ENCODE peak calls at places on chromosomes 6 and 20, in eight cellular contexts. O is CD8-positive, alpha-beta T cell; Y is upper lobe of right lung; N is CD8-positive, alpha-beta memory T cell; M is HepG2; L is psoas muscle; H is OCI-LY7; X is GM23248. T is an unnamed sample. For H3K36me3, the result is how much of the 10 kb centered on the place peaks cover.

GRCh38 chr6:22447862-22448261 is 121.5 kb upstream of the HDGFL1 start:
- DNase-seq in O (no peak), Y (no peak), N (no peak), M (no peak), L (no peak), H (no peak), X (no peak), T (no peak)

GRCh38 chr20:23663180-23663579 is 25.4 kb upstream of the CST3 start:
- DNase-seq in O (no peak), Y (no peak), N (no peak), M (no peak), L (no peak), H (no peak), X (no peak), T (no peak)

GRCh38 chr6:88584581-88584980 is 378.8 kb downstream of the RNGTT start:
- DNase-seq in O (no peak), Y (no peak), N (no peak), M (no peak), L (no peak), H (no peak), X (no peak), T (no peak)

GRCh38 chr6:138592698-138593097 is 93.4 kb upstream of the NHSL1 start:
- DNase-seq in O (no peak), Y (no peak), N (no peak), M (no peak), L (no peak), H (peak), X (no peak), T (no peak)

GRCh38 chr6:166419268-166419667 is 36.5 kb upstream of the MPC1 start:
- DNase-seq in O (peak), Y (peak), N (peak), M (no peak), L (no peak), H (peak), X (no peak), T (no peak)

GRCh38 chr6:170575250-170575649 is 9.2 kb downstream of the PDCD2 start:
- DNase-seq in O (no peak), Y (no peak), N (no peak), M (peak), L (no peak), H (no peak), X (peak), T (no peak)

GRCh38 chr6:85678000-85678601 is 35.4 kb upstream of the SYNCRIP start:
- DNase-seq in O (no peak), Y (no peak), N (no peak), M (no peak), L (no peak), H (no peak), X (peak), T (peak)

GRCh38 chr20:48740714-48741113 is 87.1 kb downstream of the PREX1 start:
- DNase-seq in O (no peak), Y (no peak), N (no peak), M (no peak), L (no peak), H (peak), X (no peak), T (no peak)

GRCh38 chr6:140636237-140636636 is 1261.8 kb upstream of the CITED2 start:
- DNase-seq in O (no peak), Y (no peak), N (no peak), M (no peak), L (no peak), H (no peak), X (no peak), T (no peak)

GRCh38 chr20:49901588-49901987 is 13.7 kb downstream of the SPATA2 start:
- DNase-seq in O (no peak), Y (no peak), N (no peak), M (no peak), L (no peak), H (no peak), X (no peak), T (no peak)
- H3K36me3 ChIP-seq in O (under half), Y (under half), N (under half), M (under half), L (under half), H (under half), X (under half), T (under half)

GRCh38 chr6:17780071-17780470 is 73.3 kb upstream of the NUP153 start:
- DNase-seq in O (no peak), Y (no peak), N (no peak), M (no peak), L (no peak), H (no peak), X (no peak), T (no peak)
- H3K36me3 ChIP-seq in O (under half), Y (half or more), N (under half), M (under half), L (half or more), H (under half), X (half or more), T (half or more)

GRCh38 chr20:63596423-63596822 is 22.4 kb upstream of the HELZ2 start:
- DNase-seq in O (no peak), Y (no peak), N (no peak), M (no peak), L (no peak), H (no peak), X (no peak), T (no peak)
- H3K36me3 ChIP-seq in O (under half), Y (half or more), N (under half), M (under half), L (half or more), H (under half), X (under half), T (under half)

DNA sequence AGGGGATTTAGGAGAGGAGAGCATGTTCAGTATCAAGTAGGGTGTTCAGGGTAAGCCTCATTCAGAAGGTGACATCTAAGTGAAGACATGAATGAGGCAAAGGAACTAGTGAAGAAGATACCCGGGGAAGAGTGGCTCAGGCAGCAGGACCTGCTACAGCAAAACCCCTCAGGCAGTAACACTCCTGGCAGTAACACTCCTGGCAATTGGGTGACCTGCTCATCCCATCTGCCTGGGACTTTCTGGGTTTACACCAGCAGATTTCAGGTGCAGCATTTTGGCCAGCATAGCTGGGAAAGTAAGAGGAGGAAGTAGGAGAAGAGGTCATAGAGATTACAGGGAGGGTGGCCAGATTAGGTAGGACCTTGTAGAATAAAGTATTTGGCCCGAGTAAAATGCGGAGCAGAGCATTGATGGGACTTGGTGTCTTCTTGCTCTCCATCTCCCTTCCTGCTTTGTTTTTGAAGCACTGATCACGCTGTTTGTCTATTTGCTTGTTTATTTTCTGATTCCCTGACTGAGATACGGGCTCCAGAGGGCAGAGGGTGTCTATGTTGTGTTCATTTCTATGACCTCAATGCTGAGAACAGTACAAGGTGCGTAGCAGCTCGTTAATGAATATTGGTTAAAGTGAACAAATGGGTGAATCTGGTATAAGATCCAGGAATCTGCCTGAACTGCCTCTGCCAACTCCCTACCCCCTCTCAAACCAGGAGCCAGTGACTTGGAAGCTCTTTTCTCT is 88.3 kb downstream of the IYD start:
- DNase-seq in O (no peak), Y (no peak), N (no peak), M (no peak), L (no peak), H (no peak), X (no peak), T (no peak)
- H3K36me3 ChIP-seq in O (under half), Y (under half), N (under half), M (under half), L (under half), H (under half), X (under half), T (under half)

GRCh38 chr20:47243003-47243402 is 113.5 kb downstream of the ZMYND8 start:
- DNase-seq in O (no peak), Y (no peak), N (no peak), M (no peak), L (no peak), H (no peak), X (no peak), T (no peak)
- H3K36me3 ChIP-seq in O (under half), Y (half or more), N (under half), M (half or more), L (half or more), H (half or more), X (under half), T (under half)

GRCh38 chr20:57400821-57401564 is 9.8 kb downstream of the RBM38 start:
- DNase-seq in O (no peak), Y (no peak), N (peak), M (no peak), L (peak), H (peak), X (no peak), T (no peak)
- H3K36me3 ChIP-seq in O (half or more), Y (under half), N (half or more), M (under half), L (half or more), H (half or more), X (under half), T (under half)

T was measured in thoracic aorta.